ENCODE peak calls at places on chromosomes 13 and 19, in four cellular contexts. O is activated B cell treated with CpG ODN at 0.5 μM for 24 hours, E is heart right ventricle, C is psoas muscle. W is an unnamed sample.

GRCh38 chr13:113906566-113906965 is 42.7 kb upstream of the GAS6 start:
- DNase-seq in C (no peak), E (no peak), O (no peak), W (no peak)

GRCh38 chr19:16087940-16088339 is 11.6 kb downstream of the TPM4 start:
- DNase-seq in O (no peak), E (no peak), C (no peak), W (no peak)

GRCh38 chr19:52155596-52156359 is 15.6 kb downstream of the ZNF836 start:
- DNase-seq in C (no peak), O (no peak), E (no peak), W (no peak)

GRCh38 chr13:112752711-112753541 is 63.1 kb downstream of the ATP11A start:
- DNase-seq in E (no peak), O (no peak), C (no peak), W (no peak)

GRCh38 chr13:23069571-23069970 is 111.2 kb upstream of the SGCG start:
- DNase-seq in E (no peak), O (no peak), C (no peak), W (no peak)

GRCh38 chr13:35475960-35476943 is at the start of gene MAB21L1:
- DNase-seq in E (no peak), C (peak), O (no peak), W (no peak)

GRCh38 chr19:29326351-29326750 is 113.4 kb upstream of the UQCRFS1 start:
- DNase-seq in O (no peak), E (no peak), C (no peak), W (no peak)

GRCh38 chr13:75544681-75545333 is 4.8 kb upstream of the UCHL3 start:
- DNase-seq in E (no peak), C (no peak), O (no peak), W (no peak)

GRCh38 chr13:32881074-32881791 is 135.0 kb upstream of the KL start:
- DNase-seq in C (no peak), E (no peak), O (no peak), W (no peak)

GRCh38 chr13:94952787-94953186 is 240.4 kb upstream of the SOX21 start:
- DNase-seq in C (no peak), O (no peak), E (no peak), W (no peak)

GRCh38 chr13:43365042-43365344 is 341.6 kb downstream of the DNAJC15 start:
- DNase-seq in O (no peak), C (no peak), E (no peak), W (no peak)

GRCh38 chr19:17255150-17255621 is 9.4 kb downstream of the USHBP1 start:
- DNase-seq in C (no peak), E (no peak), O (no peak), W (no peak)

GRCh38 chr13:109256866-109257760 is 529.3 kb downstream of the IRS2 start:
- DNase-seq in O (no peak), E (peak), C (no peak), W (no peak)

GRCh38 chr13:66501187-66501586 is 728.9 kb downstream of the PCDH9 start:
- DNase-seq in O (no peak), E (no peak), C (no peak), W (no peak)

GRCh38 chr13:110902370-110902769 is 12.5 kb downstream of the ANKRD10 start:
- DNase-seq in E (no peak), C (no peak), O (no peak), W (no peak)

DNA sequence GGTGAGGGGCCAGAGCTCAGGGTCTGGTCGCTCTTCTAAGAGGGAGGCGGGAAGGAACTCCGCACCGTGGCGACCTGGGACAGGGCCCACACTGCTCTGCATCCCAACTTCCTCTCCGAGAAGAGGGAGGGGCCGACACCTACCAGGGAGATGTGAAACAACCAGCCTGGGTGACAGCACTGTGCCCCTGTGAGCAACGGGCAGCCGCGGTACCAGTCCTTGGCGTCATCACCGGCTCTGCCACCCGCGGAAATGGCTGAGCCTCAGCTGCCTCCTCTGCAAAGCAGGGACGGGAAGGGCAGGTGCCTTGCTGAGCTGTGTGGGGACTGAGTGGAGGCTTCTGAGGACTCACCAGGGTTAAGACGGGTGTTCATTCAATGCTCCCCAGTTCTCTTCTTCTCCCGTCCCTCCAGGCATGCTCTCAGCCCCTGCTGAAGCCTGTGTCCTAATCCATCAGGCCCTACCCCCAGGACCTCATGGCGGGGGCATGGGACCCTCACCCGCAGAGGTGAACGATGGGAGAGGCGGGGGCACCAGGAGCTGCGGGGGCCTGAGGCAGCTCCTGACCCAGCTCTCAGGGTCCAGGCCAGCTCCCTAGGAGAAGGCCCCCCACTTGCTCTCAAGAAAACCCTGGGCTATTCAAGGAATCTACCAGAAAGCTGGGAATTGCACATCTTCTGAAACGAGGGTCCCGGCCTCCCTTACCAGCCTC is 9.3 kb downstream of the ZNF787 start:
- DNase-seq in O (peak), E (peak), C (peak), W (peak)
- TF ChIP-seq CTCF in O (no peak), E (no peak), C (no peak), W (no peak)

GRCh38 chr13:36815069-36815468 is 4.0 kb upstream of the RFXAP start:
- DNase-seq in O (no peak), E (no peak), C (no peak), W (no peak)
- TF ChIP-seq CTCF in O (no peak), E (no peak), C (no peak), W (peak)

GRCh38 chr19:38544569-38545315 is 73.0 kb downstream of the MAP4K1 start:
- DNase-seq in O (no peak), E (no peak), C (no peak), W (no peak)
- TF ChIP-seq CTCF in O (peak), E (peak), C (no peak), W (peak)

DNA sequence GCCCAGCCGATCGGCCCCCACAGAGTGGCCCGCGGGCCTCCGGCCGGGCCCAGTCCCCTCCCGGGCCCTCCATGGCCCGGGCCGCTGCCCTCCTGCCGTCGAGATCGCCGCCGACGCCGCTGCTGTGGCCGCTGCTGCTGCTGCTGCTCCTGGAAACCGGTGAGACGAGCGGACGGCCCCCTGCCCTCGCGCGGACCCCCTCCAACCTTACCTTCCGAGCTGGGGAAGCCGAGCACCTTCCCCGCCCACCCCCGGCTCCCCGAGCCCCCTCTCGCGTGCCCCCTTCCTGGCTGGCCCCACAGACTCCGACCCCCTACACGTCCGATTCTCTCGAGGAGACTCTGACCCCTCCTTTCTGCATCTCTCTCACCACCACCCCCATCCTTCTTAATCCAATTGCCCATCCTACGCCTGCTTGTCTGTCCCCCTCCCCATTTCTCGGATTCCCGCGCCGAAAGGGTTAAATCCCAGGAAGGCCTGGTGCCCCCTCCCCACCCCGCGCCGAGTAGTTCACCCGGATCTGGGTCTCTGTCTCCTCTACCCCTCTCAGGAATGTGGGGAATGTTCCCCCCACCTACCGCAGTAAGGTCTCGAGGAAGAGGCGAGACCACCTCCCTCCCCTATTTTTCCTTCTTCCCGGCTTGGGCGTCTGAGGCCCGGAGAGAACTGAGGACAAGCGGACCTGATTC is 502 bp downstream of the NECTIN2 start:
- DNase-seq in O (no peak), C (peak), E (peak), W (no peak)
- TF ChIP-seq CTCF in O (no peak), C (no peak), E (no peak), W (no peak)

GRCh38 chr19:14516048-14516534 is 2.1 kb downstream of the DNAJB1 start:
- DNase-seq in C (no peak), O (no peak), E (no peak), W (no peak)
- TF ChIP-seq CTCF in C (no peak), O (no peak), E (no peak), W (no peak)

GRCh38 chr19:3732108-3732507 is 23.9 kb downstream of the TJP3 start:
- DNase-seq in O (no peak), C (no peak), E (no peak), W (no peak)
- TF ChIP-seq CTCF in O (no peak), C (no peak), E (no peak), W (peak)

DNA sequence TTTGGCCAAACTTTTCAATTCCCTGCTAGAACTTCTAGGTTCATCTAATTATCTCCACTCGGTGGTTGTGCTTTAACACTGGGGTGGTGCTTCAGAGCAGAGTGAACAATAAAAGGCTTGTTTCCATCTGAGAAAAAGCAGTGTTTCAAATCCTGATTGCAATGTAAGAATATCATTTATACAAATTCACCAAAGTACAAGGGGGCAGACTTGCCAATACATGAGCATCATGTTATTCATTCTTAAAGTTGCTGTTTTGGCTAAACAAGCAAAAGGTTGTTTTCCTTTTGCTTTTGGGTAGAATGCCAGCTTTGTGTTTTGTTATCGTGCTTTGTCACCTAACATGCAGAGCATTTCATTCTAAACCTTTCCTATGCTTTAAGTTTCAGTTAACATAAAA is 78.5 kb upstream of the UBAC2 start:
- DNase-seq in O (no peak), E (no peak), C (no peak), W (no peak)
- TF ChIP-seq CTCF in O (no peak), E (no peak), C (no peak), W (no peak)

GRCh38 chr13:79404985-79405384 is 1.1 kb downstream of the RBM26 start:
- DNase-seq in O (no peak), C (no peak), E (no peak), W (no peak)

GRCh38 chr13:79405831-79406596 is at the start of gene RBM26:
- DNase-seq in E (peak), O (peak), C (peak), W (peak)

GRCh38 chr13:79407349-79407979 is 1.4 kb upstream of the RBM26 start:
- DNase-seq in C (no peak), E (no peak), O (no peak), W (no peak)

GRCh38 chr13:79405501-79405830 is 589 bp downstream of the RBM26 start:
- DNase-seq in C (no peak), O (no peak), E (no peak), W (no peak)

GRCh38 chr13:79406597-79406908 is 498 bp upstream of the RBM26 start:
- DNase-seq in C (no peak), E (no peak), O (no peak), W (no peak)
- TF ChIP-seq CTCF in C (no peak), E (no peak), O (no peak), W (no peak)